ENCODE peak calls at places on chromosomes 6 and 20, in five cellular contexts. Q is NB4; H is stimulated activated CD4-positive, alpha-beta T cell treated with anti-CD3 and anti-CD28 coated beads, Interleukin-4, amount 100 ng/mL, for 48 hours; L is NCI-H345; K is activated T-cell treated with anti-CD3 and anti-CD28 coated beads for 1 hour. O is an unnamed sample.
A peak's percentile ranks its signal among the peaks of the same experiment; 100 is the strongest.

GRCh38 chr6:99745651-99746050 is 139.0 kb downstream of the PRDM13 start:
- DNase-seq in Q (no peak), H (no peak), L (no peak), K (no peak), O (no peak)

GRCh38 chr6:155710704-155711103 is 255.1 kb upstream of the NOX3 start:
- DNase-seq in Q (no peak), H (no peak), L (no peak), K (no peak), O (no peak)

GRCh38 chr20:63081351-63081750 is 74.6 kb upstream of the BHLHE23 start:
- DNase-seq in Q (no peak), H (no peak), L (no peak), K (no peak), O (no peak)

GRCh38 chr6:3403244-3404154 is 53.4 kb downstream of the SLC22A23 start:
- DNase-seq in Q (no peak), H (no peak), L (no peak), K (no peak), O (no peak)

GRCh38 chr20:23257848-23258746 is 92.5 kb upstream of the NXT1 start:
- DNase-seq in Q (peak; percentile 61), H (no peak), L (peak; percentile 60), K (no peak), O (no peak)

GRCh38 chr6:14441371-14441781 is 323.8 kb downstream of the CD83 start:
- DNase-seq in Q (no peak), H (no peak), L (peak; percentile 65), K (no peak), O (no peak)

GRCh38 chr6:96015791-96016776 is at the start of gene FUT9:
- DNase-seq in Q (no peak), H (no peak), L (peak; percentile 93), K (no peak), O (no peak)

GRCh38 chr20:36569847-36570429 is 3.5 kb upstream of the TGIF2 start:
- DNase-seq in Q (no peak), H (no peak), L (no peak), K (no peak), O (no peak)

GRCh38 chr6:132650413-132650812 is 8.6 kb downstream of the TAAR1 start:
- DNase-seq in Q (no peak), H (no peak), L (no peak), K (no peak), O (no peak)

GRCh38 chr6:144360401-144360800 is 75.3 kb downstream of the UTRN start:
- DNase-seq in Q (no peak), H (no peak), L (no peak), K (no peak), O (no peak)

GRCh38 chr20:39691151-39691862 is 729.2 kb downstream of the DHX35 start:
- DNase-seq in Q (peak; percentile 66), H (no peak), L (no peak), K (no peak), O (no peak)

GRCh38 chr6:4809999-4810918 is 34.1 kb downstream of the CDYL start:
- DNase-seq in Q (no peak), H (no peak), L (no peak), K (no peak), O (no peak)

GRCh38 chr6:39892490-39893129 is 41.7 kb downstream of the MOCS1 start:
- DNase-seq in Q (peak; percentile 49), H (peak; percentile 4), L (peak; percentile 31), K (no peak), O (no peak)

GRCh38 chr20:48283470-48284110 is 498.3 kb upstream of the SULF2 start:
- DNase-seq in Q (no peak), H (no peak), L (no peak), K (no peak), O (no peak)

GRCh38 chr20:62201173-62202082 is 18.6 kb downstream of the MTG2 start:
- DNase-seq in Q (no peak), H (no peak), L (peak; percentile 83), K (no peak), O (no peak)

GRCh38 chr6:157017861-157018260 is 240.7 kb downstream of the ARID1B start:
- DNase-seq in Q (peak; percentile 34), H (no peak), L (no peak), K (no peak), O (no peak)

GRCh38 chr6:125220712-125221111 is 67.1 kb downstream of the TPD52L1 start:
- DNase-seq in Q (no peak), H (no peak), L (no peak), K (no peak), O (no peak)

GRCh38 chr20:4455301-4455701 is 266.4 kb upstream of the PRND start:
- DNase-seq in Q (no peak), H (no peak), L (no peak), K (no peak), O (no peak)

GRCh38 chr6:24935753-24936152 is at the start of gene RIPOR2:
- DNase-seq in Q (peak; percentile 64), H (peak; percentile 59), L (no peak), K (peak; percentile 61), O (no peak)

GRCh38 chr20:32512047-32512385 is 73.1 kb downstream of the NOL4L start:
- DNase-seq in Q (peak; percentile 12), H (no peak), L (no peak), K (no peak), O (no peak)

GRCh38 chr6:105428342-105428957 is 25.6 kb upstream of the PREP start:
- DNase-seq in Q (no peak), H (no peak), L (no peak), K (no peak), O (no peak)

GRCh38 chr6:137261393-137262154 is 42.4 kb upstream of the IFNGR1 start:
- DNase-seq in Q (peak; percentile 75), H (no peak), L (no peak), K (no peak), O (no peak)

GRCh38 chr6:40917603-40918002 is 121.4 kb downstream of the UNC5CL start:
- DNase-seq in Q (no peak), H (no peak), L (no peak), K (no peak), O (no peak)

GRCh38 chr20:6663751-6664388 is 103.6 kb upstream of the BMP2 start:
- DNase-seq in Q (no peak), H (no peak), L (no peak), K (no peak), O (no peak)